ENCODE peak calls at places on chromosomes 1 and 21, in five cellular contexts. J is GM23338, Q is progenitor cell of endocrine pancreas, G is OCI-LY7, P is neural crest cell. A is an unnamed sample.

GRCh38 chr1:222634180-222635013 is 16.5 kb downstream of the MIA3 start:
- DNase-seq in J (peak; percentile 94), Q (peak; percentile 46), G (peak; percentile 86), P (peak; percentile 76), A (peak; percentile 96)

GRCh38 chr1:1435094-1435903 is at the start of gene VWA1:
- DNase-seq in J (peak; percentile 79), Q (no peak), G (no peak), P (peak; percentile 61), A (peak; percentile 46)

GRCh38 chr1:114034561-114035303 is 55.5 kb downstream of the OLFML3 start:
- DNase-seq in J (peak; percentile 18), Q (no peak), G (no peak), P (no peak), A (no peak)

GRCh38 chr1:193457676-193458075 is 271.3 kb upstream of the B3GALT2 start:
- DNase-seq in J (no peak), Q (no peak), G (no peak), P (no peak), A (no peak)

GRCh38 chr1:80293818-80294217 is 1287.3 kb upstream of the ADGRL4 start:
- DNase-seq in J (no peak), Q (no peak), G (no peak), P (no peak), A (no peak)

GRCh38 chr21:46354046-46354445 is 30.1 kb downstream of the PCNT start:
- DNase-seq in J (no peak), Q (no peak), G (no peak), P (no peak), A (no peak)

GRCh38 chr1:88237026-88237425 is 447.0 kb upstream of the PKN2 start:
- DNase-seq in J (no peak), Q (no peak), G (no peak), P (no peak), A (no peak)

GRCh38 chr1:39652105-39652504 is 12.7 kb upstream of the HEYL start:
- DNase-seq in J (no peak), Q (no peak), G (no peak), P (no peak), A (no peak)

GRCh38 chr21:40685121-40685630 is 161.8 kb downstream of the DSCAM start:
- DNase-seq in J (no peak), Q (no peak), G (no peak), P (no peak), A (no peak)

GRCh38 chr21:34187935-34188334 is 114.6 kb downstream of the MRPS6 start:
- DNase-seq in J (no peak), Q (no peak), G (no peak), P (no peak), A (peak; percentile 87)

GRCh38 chr1:225811622-225812487 is 1.9 kb downstream of the EPHX1 start:
- DNase-seq in J (peak; percentile 80), Q (no peak), G (no peak), P (no peak), A (peak; percentile 30)

GRCh38 chr1:36070349-36070748 is 13.5 kb upstream of the TEKT2 start:
- DNase-seq in J (no peak), Q (no peak), G (no peak), P (no peak), A (no peak)

GRCh38 chr1:220498188-220498587 is 29.7 kb upstream of the MARK1 start:
- DNase-seq in J (no peak), Q (no peak), G (no peak), P (no peak), A (peak; percentile 9)

GRCh38 chr1:15803380-15803779 is 4.1 kb downstream of the UQCRHL start:
- DNase-seq in J (peak; percentile 82), Q (no peak), G (peak; percentile 63), P (peak; percentile 30), A (peak; percentile 47)

GRCh38 chr1:197284972-197285371 is 16.9 kb downstream of the CRB1 start:
- DNase-seq in J (no peak), Q (no peak), G (no peak), P (no peak), A (no peak)

GRCh38 chr21:38037416-38037815 is 121.2 kb upstream of the KCNJ6 start:
- DNase-seq in J (no peak), Q (no peak), G (no peak), P (no peak), A (peak; percentile 5)

GRCh38 chr1:166874464-166874863 is 1.6 kb downstream of the TADA1 start:
- DNase-seq in J (no peak), Q (no peak), G (no peak), P (no peak), A (no peak)

GRCh38 chr1:166875734-166876539 is at the start of gene TADA1:
- DNase-seq in J (peak; percentile 100), Q (peak; percentile 93), G (peak; percentile 99), P (peak; percentile 95), A (peak; percentile 97)

GRCh38 chr1:166870584-166870983 is 5.5 kb downstream of the TADA1 start:
- DNase-seq in J (no peak), Q (no peak), G (no peak), P (no peak), A (no peak)

GRCh38 chr1:166875302-166875733 is 746 bp downstream of the TADA1 start:
- DNase-seq in J (no peak), Q (no peak), G (peak; percentile 24), P (no peak), A (no peak)

GRCh38 chr1:166876540-166876838 is 425 bp upstream of the TADA1 start:
- DNase-seq in J (no peak), Q (no peak), G (no peak), P (no peak), A (no peak)
- TF ChIP-seq CTCF in J (no peak), Q (peak; percentile 45), G (peak; percentile 60), P (peak; percentile 54), A (no peak)

GRCh38 chr1:27325286-27325685 is 3.3 kb downstream of the TMEM222 start:
- DNase-seq in J (no peak), Q (no peak), G (no peak), P (no peak), A (no peak)

GRCh38 chr1:27322569-27323116 is 680 bp downstream of the TMEM222 start:
- DNase-seq in J (no peak), Q (no peak), G (peak; percentile 17), P (no peak), A (no peak)

GRCh38 chr1:27318137-27318536 is 3.8 kb upstream of the TMEM222 start:
- DNase-seq in J (no peak), Q (no peak), G (no peak), P (no peak), A (no peak)

GRCh38 chr1:27318596-27318995 is 3.4 kb upstream of the TMEM222 start:
- DNase-seq in J (no peak), Q (no peak), G (no peak), P (no peak), A (peak; percentile 64)

DNA sequence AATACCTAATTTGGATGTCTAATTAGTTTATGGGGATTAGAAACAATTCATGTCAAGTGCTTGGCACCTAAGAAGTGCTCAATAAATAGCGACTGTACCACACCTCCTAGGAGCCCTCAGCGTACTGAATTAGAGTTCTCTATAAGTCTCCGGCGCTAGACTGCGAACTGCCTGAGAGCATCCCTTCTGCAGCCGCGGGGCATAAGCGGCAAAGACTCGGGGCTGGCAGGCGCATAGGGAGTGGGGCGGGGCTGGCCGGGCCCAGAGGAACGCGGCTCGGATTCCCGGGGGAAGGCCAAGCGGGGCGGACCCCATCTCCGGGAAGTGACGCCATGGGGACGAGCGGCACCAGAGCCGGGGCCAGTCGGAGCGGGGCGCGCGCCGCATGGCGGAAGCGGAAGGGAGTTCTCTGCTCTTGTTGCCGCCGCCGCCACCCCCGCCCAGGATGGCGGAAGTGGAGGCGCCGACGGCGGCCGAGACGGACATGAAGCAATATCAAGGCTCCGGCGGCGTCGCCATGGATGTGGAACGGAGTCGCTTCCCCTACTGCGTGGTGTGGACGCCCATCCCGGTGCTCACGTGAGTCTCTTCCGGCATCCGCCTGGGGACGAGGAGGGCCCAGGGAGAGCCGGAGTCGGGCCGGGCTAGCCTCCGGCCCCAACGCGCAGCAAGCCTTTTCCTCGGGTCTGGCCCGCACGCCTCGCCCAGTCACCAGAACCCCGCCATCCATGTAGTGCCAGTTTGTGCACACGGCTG is at the start of gene TMEM222:
- DNase-seq in J (peak; percentile 98), Q (peak; percentile 97), G (peak; percentile 98), P (peak; percentile 96), A (peak; percentile 94)
- TF ChIP-seq CTCF in J (peak; percentile 9), Q (no peak), G (no peak), P (peak; percentile 26), A (peak; percentile 13)

GRCh38 chr1:74771913-74772515 is 39.1 kb downstream of the TYW3 start:
- DNase-seq in J (peak; percentile 74), Q (no peak), G (peak; percentile 47), P (peak; percentile 32), A (peak; percentile 65)
- TF ChIP-seq CTCF in J (peak; percentile 89), Q (peak; percentile 84), G (peak; percentile 86), P (peak; percentile 90), A (peak; percentile 76)

DNA sequence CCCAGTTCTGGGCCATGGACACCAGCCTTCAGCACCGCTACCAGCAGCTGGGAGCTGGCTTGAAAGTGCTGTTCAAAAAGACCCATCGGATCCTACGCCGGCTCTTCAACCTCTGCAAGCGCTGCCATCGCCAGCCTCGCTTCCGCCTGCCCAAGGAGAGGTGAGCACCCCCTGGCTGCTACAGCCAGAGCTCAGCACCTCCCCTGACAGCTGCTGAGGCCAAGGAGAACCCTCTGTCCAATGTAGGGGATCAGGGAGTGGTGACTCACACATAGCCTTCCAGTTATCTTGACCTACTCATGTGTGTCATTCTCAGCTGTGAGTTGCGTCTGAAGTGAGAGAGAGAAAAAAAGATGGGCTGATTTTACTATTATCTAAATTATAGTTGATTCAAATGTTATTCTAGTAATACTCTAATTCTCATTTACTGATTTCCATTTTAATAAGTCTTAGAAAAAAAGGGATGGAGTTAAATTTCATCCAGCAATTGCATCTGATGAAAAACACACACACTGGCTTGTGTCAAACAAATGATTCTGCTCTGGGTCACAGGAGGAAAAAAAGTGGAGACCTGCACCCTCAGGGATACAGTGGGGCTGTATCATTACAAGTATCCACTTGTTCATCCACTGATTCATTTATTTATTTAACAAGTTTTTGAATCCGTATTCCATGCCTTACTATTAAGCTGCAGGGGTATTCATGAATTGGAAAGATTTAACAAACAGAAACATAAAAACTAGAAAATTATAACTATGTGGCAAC is 108.0 kb downstream of the BRINP2 start:
- DNase-seq in J (peak; percentile 7), Q (no peak), G (no peak), P (no peak), A (peak; percentile 19)
- TF ChIP-seq CTCF in J (peak; percentile 52), Q (no peak), G (no peak), P (no peak), A (no peak)

GRCh38 chr1:229625893-229626831 is at the start of the genes TAF5L and URB2:
- DNase-seq in J (peak; percentile 93), Q (peak; percentile 84), G (peak; percentile 92), P (peak; percentile 75), A (peak; percentile 82)
- TF ChIP-seq CTCF in J (no peak), Q (no peak), G (no peak), P (peak; percentile 20), A (no peak)

GRCh38 chr1:247146671-247147070 is 25.1 kb downstream of the ZNF124 start:
- DNase-seq in J (peak; percentile 76), Q (no peak), G (no peak), P (no peak), A (no peak)
- TF ChIP-seq CTCF in J (peak; percentile 76), Q (no peak), G (peak; percentile 69), P (peak; percentile 29), A (no peak)